ENCODE peak calls at places on chromosomes 16 and 17, in nine cellular contexts. T, O, N, C, K, Z, P, J and M are unnamed samples.

GRCh38 chr17:56558088-56558487 is 35.4 kb upstream of the NOG start:
- DNase-seq in Z (no peak), P (no peak), C (no peak), J (no peak), K (no peak), T (no peak), O (no peak), N (no peak), M (no peak)

GRCh38 chr17:36657763-36658490 is 56.5 kb downstream of the MRM1 start:
- DNase-seq in Z (no peak), P (no peak), N (no peak), O (no peak), T (peak), C (no peak), K (peak), J (no peak), M (no peak)

GRCh38 chr17:1727258-1727789 is 2.8 kb downstream of the WDR81 start:
- DNase-seq in Z (no peak), J (no peak), T (no peak), C (peak), K (no peak), N (no peak), O (no peak), P (no peak), M (no peak)

GRCh38 chr16:72189865-72190371 is 18.0 kb upstream of the PMFBP1 start:
- DNase-seq in C (peak), P (peak), K (no peak), J (no peak), O (peak), N (no peak), Z (peak), T (peak), M (peak)

GRCh38 chr16:48385272-48385953 is at the start of gene SIAH1:
- DNase-seq in Z (peak), O (peak), P (peak), N (peak), J (peak), K (peak), T (peak), C (peak), M (peak)

GRCh38 chr17:60102632-60103047 is 23.9 kb upstream of the HEATR6 start:
- DNase-seq in Z (peak), P (no peak), O (no peak), J (no peak), N (no peak), K (peak), C (no peak), T (peak), M (no peak)

GRCh38 chr17:28983286-28984240 is 22.3 kb downstream of the SEZ6 start:
- DNase-seq in T (no peak), K (no peak), Z (peak), C (no peak), J (peak), O (no peak), P (no peak), N (no peak), M (no peak)

GRCh38 chr17:58840820-58841612 is 85.4 kb downstream of the PPM1E start:
- DNase-seq in T (no peak), O (no peak), K (no peak), C (no peak), J (no peak), Z (peak), P (peak), N (no peak), M (no peak)

GRCh38 chr16:88434353-88434690 is 18.8 kb upstream of the ZFPM1 start:
- DNase-seq in K (no peak), Z (no peak), J (no peak), O (no peak), N (no peak), T (no peak), C (no peak), P (no peak), M (no peak)

GRCh38 chr16:931651-932500 is 38.9 kb downstream of the LMF1 start:
- DNase-seq in O (no peak), K (no peak), C (no peak), P (no peak), Z (no peak), J (no peak), T (no peak), N (no peak), M (no peak)

GRCh38 chr16:15775209-15775608 is 81.6 kb downstream of the MYH11 start:
- DNase-seq in J (no peak), N (no peak), K (no peak), C (no peak), T (no peak), Z (peak), P (peak), O (no peak), M (no peak)

GRCh38 chr16:14179116-14179515 is 108.0 kb downstream of the MRTFB start:
- DNase-seq in J (no peak), O (no peak), Z (peak), C (no peak), K (no peak), P (peak), N (no peak), T (no peak), M (peak)

GRCh38 chr16:53803998-53804397 is 100.0 kb downstream of the FTO start:
- DNase-seq in N (no peak), J (no peak), Z (no peak), O (no peak), K (no peak), T (no peak), P (no peak), C (no peak), M (no peak)

GRCh38 chr16:56493815-56494214 is 26.0 kb downstream of the BBS2 start:
- DNase-seq in T (no peak), J (no peak), Z (no peak), O (no peak), N (no peak), P (no peak), C (no peak), K (no peak), M (no peak)

GRCh38 chr17:48047741-48048320 is 328 bp upstream of the NFE2L1 start:
- DNase-seq in O (peak), K (peak), Z (peak), C (peak), N (peak), T (peak), P (peak), J (peak), M (peak)

GRCh38 chr17:12463102-12463501 is 202.6 kb upstream of the MYOCD start:
- DNase-seq in N (no peak), K (no peak), C (no peak), P (no peak), J (no peak), T (no peak), Z (peak), O (peak), M (peak)

GRCh38 chr17:44374306-44375195 is 10.9 kb upstream of the FAM171A2 start:
- DNase-seq in T (peak), K (no peak), C (no peak), Z (no peak), P (no peak), O (no peak), N (no peak), J (no peak), M (no peak)

GRCh38 chr17:10888858-10889257 is 51.0 kb upstream of the PIRT start:
- DNase-seq in C (no peak), K (no peak), J (no peak), N (no peak), O (no peak), T (no peak), P (no peak), Z (no peak), M (no peak)

GRCh38 chr16:85968041-85968920 is 69.3 kb downstream of the IRF8 start:
- DNase-seq in C (no peak), Z (no peak), K (no peak), T (no peak), P (no peak), J (no peak), O (no peak), N (no peak), M (no peak)

GRCh38 chr17:56595831-56596740 is 2.6 kb downstream of the NOG start:
- DNase-seq in P (peak), T (no peak), O (no peak), J (no peak), N (no peak), Z (no peak), C (no peak), K (peak), M (peak)

GRCh38 chr16:66911801-66912200 is 6.9 kb downstream of the CDH16 start:
- DNase-seq in O (no peak), P (no peak), K (no peak), C (no peak), J (no peak), Z (no peak), N (no peak), T (no peak), M (no peak)

GRCh38 chr17:76273923-76274558 is 8.9 kb downstream of the UBALD2 start:
- DNase-seq in T (no peak), O (no peak), C (no peak), Z (no peak), P (no peak), J (no peak), K (no peak), N (no peak), M (no peak)

GRCh38 chr16:17365591-17366298 is 105.0 kb downstream of the XYLT1 start:
- DNase-seq in P (no peak), O (no peak), Z (peak), K (no peak), C (no peak), N (no peak), J (no peak), T (no peak), M (peak)

GRCh38 chr16:85417156-85417860 is 195.8 kb upstream of the GSE1 start:
- DNase-seq in Z (no peak), K (peak), J (no peak), P (no peak), C (peak), N (no peak), T (peak), O (no peak), M (no peak)

GRCh38 chr17:45043268-45043681 is 8.2 kb downstream of the DCAKD start:
- DNase-seq in T (no peak), C (no peak), Z (no peak), K (peak), J (no peak), O (no peak), N (no peak), P (no peak), M (no peak)

GRCh38 chr17:38918129-38918913 is 7.1 kb upstream of the LASP1NB start:
- DNase-seq in C (no peak), N (no peak), O (no peak), Z (no peak), T (peak), J (no peak), K (no peak), P (no peak), M (no peak)

GRCh38 chr16:55905651-55906050 is 30.5 kb upstream of the CES5A start:
- DNase-seq in O (no peak), K (no peak), P (no peak), C (no peak), J (no peak), Z (no peak), N (no peak), T (no peak), M (no peak)

GRCh38 chr17:58936295-58936694 is 170.4 kb downstream of the TRIM37 start:
- DNase-seq in Z (no peak), O (no peak), T (no peak), K (no peak), P (no peak), N (no peak), C (no peak), J (no peak), M (no peak)

GRCh38 chr17:64658931-64659330 is 3.2 kb downstream of the SMURF2 start:
- DNase-seq in O (no peak), P (peak), K (no peak), N (no peak), C (no peak), J (no peak), T (no peak), Z (peak), M (no peak)

GRCh38 chr17:31510273-31511175 is 119.0 kb downstream of the RAB11FIP4 start:
- DNase-seq in C (no peak), O (no peak), T (peak), Z (no peak), J (peak), N (peak), P (no peak), K (peak), M (no peak)

GRCh38 chr17:71631483-71631882 is 489.3 kb upstream of the SOX9 start:
- DNase-seq in N (no peak), O (no peak), J (no peak), Z (peak), T (no peak), C (no peak), P (peak), K (no peak), M (peak)

GRCh38 chr17:54956802-54957201 is 11.7 kb downstream of the COX11 start:
- DNase-seq in O (no peak), J (no peak), C (no peak), T (no peak), K (no peak), P (no peak), Z (no peak), N (no peak), M (no peak)

GRCh38 chr16:64872101-64872500 is 249.8 kb downstream of the CDH11 start:
- DNase-seq in T (no peak), P (no peak), C (no peak), J (no peak), K (no peak), Z (no peak), O (no peak), N (no peak), M (no peak)

GRCh38 chr17:44642861-44643260 is 13.4 kb upstream of the MEIOC start:
- DNase-seq in N (no peak), P (no peak), K (no peak), Z (no peak), T (no peak), O (no peak), J (no peak), C (no peak), M (no peak)

GRCh38 chr17:9465216-9465921 is 110.3 kb downstream of the STX8 start:
- DNase-seq in T (no peak), Z (peak), O (peak), C (no peak), N (no peak), J (peak), P (no peak), K (no peak), M (peak)

GRCh38 chr17:64309710-64310109 is 46.6 kb upstream of the TEX2 start:
- DNase-seq in P (no peak), N (no peak), O (no peak), K (peak), T (no peak), Z (no peak), C (no peak), J (no peak), M (no peak)